ENCODE peak calls at places on chromosomes 6 and 20, in seven cellular contexts. U, W, Q, I, A, K and J are unnamed samples.

GRCh38 chr6:155850408-155850841 is 394.8 kb upstream of the NOX3 start:
- DNase-seq in A (peak; percentile 49), Q (no peak), U (no peak), I (peak; percentile 46), K (no peak), W (no peak), J (no peak)

GRCh38 chr6:161482517-161482903 is 208.6 kb upstream of the AGPAT4 start:
- DNase-seq in I (peak; percentile 26), W (no peak), Q (no peak), U (no peak), K (peak; percentile 9), A (no peak), J (no peak)

GRCh38 chr20:47951521-47951951 is 166.3 kb upstream of the SULF2 start:
- DNase-seq in I (peak; percentile 25), W (no peak), Q (no peak), U (no peak), A (no peak), K (no peak), J (no peak)

GRCh38 chr20:58826271-58826670 is 24.4 kb downstream of the GNAS-AS1 start:
- DNase-seq in U (no peak), I (no peak), Q (no peak), W (no peak), K (no peak), A (no peak), J (no peak)

GRCh38 chr20:45502561-45502960 is 12.9 kb downstream of the SPINT3 start:
- DNase-seq in Q (no peak), K (no peak), A (no peak), U (no peak), I (no peak), W (no peak), J (no peak)

GRCh38 chr20:4830212-4830607 is 108.5 kb downstream of the PRND start:
- DNase-seq in Q (no peak), I (no peak), W (no peak), U (no peak), A (no peak), K (no peak), J (no peak)

GRCh38 chr6:152748843-152749242 is 1.8 kb upstream of the VIP start:
- DNase-seq in K (no peak), A (peak; percentile 53), U (no peak), W (no peak), I (peak; percentile 40), Q (no peak), J (no peak)

GRCh38 chr20:36098364-36098763 is 56.2 kb upstream of the EPB41L1 start:
- DNase-seq in I (peak; percentile 41), K (no peak), Q (peak; percentile 56), W (no peak), U (peak; percentile 72), A (peak; percentile 89), J (no peak)

GRCh38 chr20:45470262-45470931 is 844 bp downstream of the WFDC2 start:
- DNase-seq in W (peak; percentile 72), I (peak; percentile 13), U (no peak), Q (peak; percentile 41), K (no peak), A (no peak), J (peak; percentile 59)

GRCh38 chr6:37622639-37623038 is 75.0 kb downstream of the MDGA1 start:
- DNase-seq in W (no peak), U (no peak), K (no peak), Q (peak; percentile 52), A (no peak), I (no peak), J (no peak)

GRCh38 chr6:161079566-161080262 is 88.1 kb downstream of the MAP3K4 start:
- DNase-seq in W (no peak), U (no peak), I (peak; percentile 67), A (peak; percentile 88), Q (no peak), K (peak; percentile 42), J (no peak)

GRCh38 chr6:2684059-2684749 is 66.5 kb downstream of the MYLK4 start:
- DNase-seq in I (peak; percentile 58), U (no peak), Q (no peak), A (peak; percentile 92), W (no peak), K (no peak), J (no peak)

GRCh38 chr6:36858407-36858981 is 16.1 kb downstream of the PPIL1 start:
- DNase-seq in Q (no peak), I (peak; percentile 77), K (peak; percentile 55), U (no peak), W (no peak), A (peak; percentile 52), J (no peak)

GRCh38 chr6:125795301-125795700 is 4.5 kb downstream of the NCOA7 start:
- DNase-seq in K (no peak), W (no peak), A (no peak), Q (no peak), U (no peak), I (no peak), J (no peak)

GRCh38 chr6:125798734-125799510 is 8.2 kb downstream of the NCOA7 start:
- DNase-seq in A (no peak), W (no peak), I (no peak), K (no peak), U (no peak), Q (peak; percentile 68), J (no peak)

GRCh38 chr6:125797120-125797933 is 6.6 kb downstream of the NCOA7 start:
- DNase-seq in U (peak; percentile 23), K (no peak), I (no peak), A (no peak), Q (no peak), W (no peak), J (no peak)

GRCh38 chr6:125794342-125795137 is 3.8 kb downstream of the NCOA7 start:
- DNase-seq in W (no peak), K (no peak), I (peak; percentile 46), Q (no peak), U (no peak), A (peak; percentile 58), J (no peak)

DNA sequence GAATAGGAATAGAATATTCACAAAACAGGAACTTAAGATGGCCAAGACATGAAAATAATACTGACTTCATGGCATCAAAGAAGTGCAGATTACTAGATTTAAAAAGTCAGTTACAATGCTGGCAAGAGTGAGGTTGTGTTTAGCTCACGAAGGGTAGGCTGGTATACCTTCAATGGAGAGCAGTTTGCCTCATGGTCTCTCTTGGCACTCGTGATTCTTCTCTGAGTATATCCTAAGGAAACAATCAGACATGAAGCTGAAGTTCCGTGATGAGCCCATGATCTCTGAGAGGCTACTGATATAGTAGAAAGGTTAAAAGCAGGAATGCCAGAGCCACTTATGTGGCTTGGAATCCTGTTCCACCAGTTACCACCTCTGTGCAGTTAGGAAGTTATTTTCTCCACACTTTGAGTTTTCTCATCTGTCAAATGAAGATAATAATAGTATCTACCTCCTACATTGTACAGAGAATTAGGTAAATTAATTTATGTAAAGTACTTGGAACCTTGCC is 7.2 kb downstream of the NCOA7 start:
- DNase-seq in Q (no peak), I (no peak), U (no peak), A (no peak), K (no peak), W (no peak), J (no peak)
- TF ChIP-seq CTCF in Q (no peak), I (no peak), U (no peak), A (no peak), K (no peak), W (no peak), J (no peak)

DNA sequence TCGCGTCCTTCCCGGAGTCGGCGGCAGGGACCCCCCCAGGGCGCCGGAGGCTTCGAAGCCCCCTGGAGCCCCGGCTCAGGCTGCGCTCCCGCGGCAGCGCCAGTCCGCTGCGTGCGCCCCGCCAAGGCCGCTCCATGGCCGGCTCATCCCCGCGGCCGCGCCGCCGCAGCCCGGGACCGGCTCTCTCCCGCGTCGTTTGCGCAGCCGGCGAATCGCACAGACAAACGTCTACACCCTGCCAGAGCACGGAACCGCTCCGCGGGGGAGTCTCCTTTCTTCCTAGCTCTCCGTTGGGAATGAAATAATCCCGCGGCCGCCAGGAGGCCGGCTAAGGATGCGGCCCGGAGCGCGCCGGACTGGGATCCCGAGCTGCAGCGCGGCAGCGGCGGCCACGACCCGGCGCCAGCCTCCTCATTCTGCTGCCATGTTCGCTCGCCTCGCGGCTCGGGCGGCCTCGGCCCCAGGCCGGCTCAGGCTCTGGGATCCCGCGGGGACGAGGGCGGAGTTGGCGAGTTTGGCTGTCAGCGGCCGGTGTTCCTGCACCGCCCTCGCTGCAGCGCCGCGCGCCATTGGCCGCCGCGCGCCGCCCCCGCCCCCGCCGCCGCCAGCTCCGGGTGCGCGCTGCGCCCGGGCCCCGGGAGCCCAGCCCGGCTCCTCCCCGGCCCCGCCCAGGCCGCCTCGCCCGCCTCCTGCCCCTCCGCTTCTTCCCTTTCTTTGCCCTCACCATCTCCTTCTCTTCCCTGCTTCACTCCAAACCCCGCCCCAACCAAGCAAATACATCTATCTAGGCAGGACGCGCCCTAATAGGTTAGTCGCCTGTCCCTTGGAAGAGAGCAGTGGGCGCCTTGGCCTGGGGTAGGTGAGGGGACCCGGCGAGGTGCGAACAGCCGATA is at the start of gene GFOD1:
- DNase-seq in A (peak; percentile 83), U (peak; percentile 83), K (peak; percentile 60), Q (peak; percentile 97), I (peak; percentile 87), W (peak; percentile 87), J (peak; percentile 70)
- TF ChIP-seq CTCF in A (peak; percentile 23), U (peak; percentile 21), K (peak; percentile 18), Q (no peak), I (peak; percentile 25), W (no peak), J (peak; percentile 52)

DNA sequence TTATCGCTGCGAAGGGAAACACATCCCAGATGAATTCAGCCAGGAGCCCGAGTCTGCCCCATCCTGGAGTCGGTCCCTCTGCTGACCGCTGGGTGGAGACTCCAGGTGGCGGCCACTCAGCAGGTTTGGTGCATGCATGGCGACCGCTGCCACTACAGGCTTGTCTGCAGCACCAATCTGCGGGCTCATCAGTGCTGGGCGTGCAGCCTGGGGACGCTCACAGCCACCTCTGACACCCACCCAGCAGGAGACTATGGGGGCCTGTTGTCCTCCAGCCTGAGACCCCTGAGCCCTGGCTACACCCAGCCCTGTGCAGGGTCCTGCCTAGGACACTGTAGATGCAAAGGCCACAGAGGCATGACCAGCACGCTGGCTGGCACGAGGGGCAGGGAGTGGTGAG is 40.5 kb upstream of the GATA5 start:
- DNase-seq in I (no peak), U (no peak), W (no peak), K (no peak), A (no peak), Q (no peak), J (no peak)
- TF ChIP-seq CTCF in I (no peak), U (no peak), W (peak; percentile 49), K (no peak), A (peak; percentile 38), Q (no peak), J (peak; percentile 48)

GRCh38 chr6:27312146-27312949 is at the start of gene POM121L2:
- DNase-seq in A (peak; percentile 63), K (no peak), U (peak; percentile 58), W (peak; percentile 74), I (peak; percentile 61), Q (peak; percentile 68), J (peak; percentile 45)
- TF ChIP-seq CTCF in A (peak; percentile 64), K (peak; percentile 66), U (peak; percentile 73), W (peak; percentile 64), I (peak; percentile 80), Q (peak; percentile 78), J (peak; percentile 76)